ENCODE peak calls at places on chromosomes 16 and 17, in eight cellular contexts. E is T-helper 9 cell; H is iris pigment epithelial cell; I is ELR; U is NCI-H2081; Q is HEK293T; D is activated naive CD4-positive, alpha-beta T cell; C is stimulated activated CD4-positive, alpha-beta T cell treated with anti-CD3 and anti-CD28 coated beads, Interleukin-2, amount 100 ng/mL, for 4 hours. K is an unnamed sample.

GRCh38 chr16:86408685-86409084 is 101.6 kb upstream of the FOXF1 start:
- DNase-seq in E (no peak), H (no peak), I (no peak), U (no peak), Q (no peak), D (no peak), C (no peak), K (no peak)

GRCh38 chr16:82633964-82634600 is 7.3 kb downstream of the CDH13 start:
- DNase-seq in E (no peak), H (peak; percentile 39), I (peak; percentile 74), U (no peak), Q (no peak), D (no peak), C (no peak), K (peak; percentile 41)

GRCh38 chr17:35312790-35313711 is 60.4 kb downstream of the SLFN11 start:
- DNase-seq in E (peak; percentile 66), H (peak; percentile 78), I (peak; percentile 69), U (peak; percentile 48), Q (peak; percentile 33), D (no peak), C (peak; percentile 61), K (peak; percentile 75)

GRCh38 chr17:5780476-5780875 is 196.2 kb upstream of the NLRP1 start:
- DNase-seq in E (no peak), H (peak; percentile 79), I (peak; percentile 88), U (no peak), Q (no peak), D (no peak), C (no peak), K (no peak)

GRCh38 chr17:58335779-58336455 is 7.3 kb upstream of the TSPOAP1 start:
- DNase-seq in E (peak; percentile 48), H (no peak), I (peak; percentile 43), U (no peak), Q (no peak), D (no peak), C (peak; percentile 53), K (peak; percentile 58)

GRCh38 chr16:81637336-81638235 is 141.5 kb upstream of the PLCG2 start:
- DNase-seq in E (no peak), H (no peak), I (no peak), U (no peak), Q (no peak), D (no peak), C (no peak), K (no peak)

GRCh38 chr16:82651921-82652601 is 25.3 kb downstream of the CDH13 start:
- DNase-seq in E (no peak), H (no peak), I (no peak), U (no peak), Q (no peak), D (no peak), C (no peak), K (peak; percentile 9)

GRCh38 chr17:75504347-75505151 is 10.8 kb downstream of the CASKIN2 start:
- DNase-seq in E (no peak), H (no peak), I (peak; percentile 52), U (no peak), Q (peak; percentile 67), D (no peak), C (no peak), K (no peak)

GRCh38 chr16:50263940-50264929 is 2.1 kb upstream of the ADCY7 start:
- DNase-seq in E (no peak), H (no peak), I (peak; percentile 61), U (no peak), Q (no peak), D (no peak), C (no peak), K (no peak)

GRCh38 chr16:14057878-14058382 is 13.2 kb upstream of the MRTFB start:
- DNase-seq in E (no peak), H (no peak), I (no peak), U (no peak), Q (no peak), D (no peak), C (no peak), K (no peak)

GRCh38 chr16:83831451-83831987 is 23.7 kb downstream of the HSBP1 start:
- DNase-seq in E (no peak), H (no peak), I (no peak), U (no peak), Q (no peak), D (no peak), C (no peak), K (peak; percentile 15)

GRCh38 chr17:51734462-51734861 is 424.1 kb downstream of the CA10 start:
- DNase-seq in E (no peak), H (no peak), I (peak; percentile 3), U (no peak), Q (peak; percentile 27), D (no peak), C (no peak), K (no peak)

GRCh38 chr17:32288600-32288999 is 23.0 kb downstream of the RHBDL3 start:
- DNase-seq in E (no peak), H (no peak), I (no peak), U (no peak), Q (no peak), D (no peak), C (no peak), K (no peak)

GRCh38 chr16:14196011-14196410 is 124.9 kb downstream of the MRTFB start:
- DNase-seq in E (no peak), H (peak; percentile 47), I (no peak), U (no peak), Q (no peak), D (no peak), C (no peak), K (no peak)

GRCh38 chr17:39014044-39014794 is 47.0 kb upstream of the FBXO47 start:
- DNase-seq in E (no peak), H (peak; percentile 76), I (peak; percentile 71), U (no peak), Q (no peak), D (no peak), C (no peak), K (no peak)

GRCh38 chr16:51155199-51155607 is 4.1 kb upstream of the SALL1 start:
- DNase-seq in E (no peak), H (no peak), I (no peak), U (no peak), Q (no peak), D (no peak), C (no peak), K (no peak)

GRCh38 chr17:10036511-10037061 is 131.5 kb upstream of the RCVRN start:
- DNase-seq in E (no peak), H (no peak), I (no peak), U (no peak), Q (no peak), D (no peak), C (no peak), K (peak; percentile 92)

GRCh38 chr17:13230908-13231307 is 213.1 kb upstream of the ELAC2 start:
- DNase-seq in E (no peak), H (no peak), I (no peak), U (no peak), Q (no peak), D (no peak), C (no peak), K (no peak)

GRCh38 chr16:30369091-30369937 is 980 bp downstream of the TBC1D10B start:
- DNase-seq in E (no peak), H (peak; percentile 46), I (peak; percentile 31), U (no peak), Q (no peak), D (no peak), C (no peak), K (peak; percentile 75)

GRCh38 chr17:62109378-62109902 is 44.4 kb upstream of the MED13 start:
- DNase-seq in E (no peak), H (peak; percentile 76), I (peak; percentile 88), U (peak; percentile 76), Q (peak; percentile 84), D (no peak), C (peak; percentile 3), K (no peak)

GRCh38 chr17:65389426-65389825 is 172.0 kb downstream of the AXIN2 start:
- DNase-seq in E (no peak), H (peak; percentile 46), I (peak; percentile 75), U (no peak), Q (no peak), D (no peak), C (no peak), K (no peak)

GRCh38 chr17:66978514-66979061 is 14.1 kb downstream of the CACNG4 start:
- DNase-seq in E (no peak), H (no peak), I (no peak), U (no peak), Q (no peak), D (no peak), C (no peak), K (no peak)

GRCh38 chr16:49012961-49013726 is 268.5 kb downstream of the CBLN1 start:
- DNase-seq in E (no peak), H (no peak), I (no peak), U (no peak), Q (no peak), D (no peak), C (no peak), K (peak; percentile 92)

GRCh38 chr16:17567455-17567854 is 96.7 kb upstream of the XYLT1 start:
- DNase-seq in E (no peak), H (no peak), I (peak; percentile 28), U (no peak), Q (no peak), D (no peak), C (no peak), K (no peak)